ENCODE peak calls at places on chromosomes 5 and 9, in eight cellular contexts. K, J, Z, U, F, L, Q and B are unnamed samples.

GRCh38 chr5:10652151-10652550 is 88.3 kb downstream of the ANKRD33B start:
- DNase-seq in K (no peak), J (no peak), Z (no peak), U (no peak), F (no peak), L (peak), Q (no peak), B (no peak)

GRCh38 chr5:44868541-44868940 is 59.8 kb downstream of the MRPS30 start:
- DNase-seq in K (no peak), J (no peak), Z (no peak), U (no peak), F (no peak), L (no peak), Q (no peak), B (no peak)

GRCh38 chr9:31588010-31588409 is 796.4 kb upstream of the ACO1 start:
- DNase-seq in K (no peak), J (no peak), Z (no peak), U (no peak), F (no peak), L (no peak), Q (no peak), B (no peak)

GRCh38 chr9:136798708-136799078 is 2.6 kb downstream of the CCDC183 start:
- DNase-seq in K (no peak), J (no peak), Z (no peak), U (no peak), F (no peak), L (no peak), Q (no peak), B (no peak)

GRCh38 chr5:103259705-103260355 is 1.3 kb downstream of the MACIR start:
- DNase-seq in K (no peak), J (no peak), Z (no peak), U (no peak), F (no peak), L (peak), Q (peak), B (peak)

GRCh38 chr5:148384389-148384756 is 615 bp downstream of the FBXO38 start:
- DNase-seq in K (no peak), J (no peak), Z (no peak), U (no peak), F (no peak), L (no peak), Q (no peak), B (no peak)

GRCh38 chr5:55904152-55904551 is 53.0 kb downstream of the IL31RA start:
- DNase-seq in K (no peak), J (no peak), Z (no peak), U (no peak), F (no peak), L (peak), Q (no peak), B (no peak)

GRCh38 chr9:100472725-100473261 is at the start of gene TMEFF1:
- DNase-seq in K (peak), J (peak), Z (peak), U (peak), F (no peak), L (no peak), Q (peak), B (no peak)

GRCh38 chr9:13110766-13111400 is 168.6 kb downstream of the MPDZ start:
- DNase-seq in K (no peak), J (no peak), Z (no peak), U (no peak), F (no peak), L (peak), Q (no peak), B (peak)

GRCh38 chr5:90410178-90410762 is 714 bp upstream of the CETN3 start:
- DNase-seq in K (no peak), J (no peak), Z (no peak), U (no peak), F (no peak), L (no peak), Q (no peak), B (no peak)

GRCh38 chr5:158848634-158849033 is 251.1 kb downstream of the EBF1 start:
- DNase-seq in K (peak), J (no peak), Z (no peak), U (no peak), F (no peak), L (no peak), Q (peak), B (no peak)

GRCh38 chr9:112249277-112249676 is 74.2 kb upstream of the SUSD1 start:
- DNase-seq in K (no peak), J (no peak), Z (no peak), U (no peak), F (no peak), L (peak), Q (no peak), B (no peak)

GRCh38 chr9:125401317-125401716 is 139.7 kb downstream of the GAPVD1 start:
- DNase-seq in K (no peak), J (no peak), Z (no peak), U (no peak), F (no peak), L (no peak), Q (no peak), B (no peak)

GRCh38 chr5:139854029-139854605 is 58.5 kb downstream of the PSD2 start:
- DNase-seq in K (no peak), J (no peak), Z (no peak), U (no peak), F (no peak), L (no peak), Q (no peak), B (no peak)

GRCh38 chr9:13064676-13065075 is 214.8 kb downstream of the MPDZ start:
- DNase-seq in K (no peak), J (no peak), Z (no peak), U (no peak), F (no peak), L (no peak), Q (no peak), B (no peak)

GRCh38 chr9:133493845-133494540 is 15.1 kb upstream of the SLC2A6 start:
- DNase-seq in K (no peak), J (no peak), Z (no peak), U (no peak), F (no peak), L (no peak), Q (no peak), B (no peak)